ENCODE peak calls at places on chromosomes 13 and 19, in four cellular contexts. T is activated CD4-positive, alpha-beta memory T cell treated with anti-CD3 and anti-CD28 coated beads, Interleukin-2, amount 10 ng/mL, durations not matched to agents 7 days and 5 days; P is cardiac fibroblast; K is foreskin fibroblast. W is an unnamed sample.

GRCh38 chr13:73556902-73557301 is 498.1 kb downstream of the KLF5 start:
- DNase-seq in T (no peak), P (no peak), K (no peak), W (peak)

GRCh38 chr13:112588490-112589297 is 741 bp upstream of the TUBGCP3 start:
- DNase-seq in T (no peak), P (no peak), K (peak), W (peak)

GRCh38 chr19:32691291-32691951 is at the start of gene NUDT19:
- DNase-seq in T (peak), P (peak), K (peak), W (peak)

GRCh38 chr13:112968380-112968909 is 569 bp upstream of the MCF2L start:
- DNase-seq in T (peak), P (no peak), K (no peak), W (peak)

GRCh38 chr13:111568290-111568689 is 247.8 kb downstream of the TEX29 start:
- DNase-seq in T (no peak), P (no peak), K (no peak), W (no peak)

GRCh38 chr13:109271991-109272454 is 514.4 kb downstream of the IRS2 start:
- DNase-seq in T (no peak), P (no peak), K (no peak), W (no peak)

GRCh38 chr13:112066624-112067004 is 335 bp upstream of the SOX1 start:
- DNase-seq in T (no peak), P (peak), K (peak), W (no peak)

GRCh38 chr19:2087621-2088100 is 8.5 kb downstream of the MOB3A start:
- DNase-seq in T (peak), P (no peak), K (no peak), W (no peak)

GRCh38 chr13:27293051-27293691 is 22.5 kb downstream of the RASL11A start:
- DNase-seq in T (no peak), P (no peak), K (no peak), W (no peak)

GRCh38 chr13:111429064-111429558 is 108.7 kb downstream of the TEX29 start:
- DNase-seq in T (peak), P (peak), K (peak), W (peak)

GRCh38 chr13:31595568-31595967 is 143.8 kb upstream of the RXFP2 start:
- DNase-seq in T (no peak), P (peak), K (peak), W (no peak)

GRCh38 chr19:2391118-2391725 is 31.2 kb downstream of the TMPRSS9 start:
- DNase-seq in T (peak), P (peak), K (peak), W (peak)

GRCh38 chr19:1312732-1313694 is 27.3 kb downstream of the EFNA2 start:
- DNase-seq in T (no peak), P (peak), K (peak), W (peak)

GRCh38 chr13:110231348-110232047 is 75.5 kb downstream of the COL4A1 start:
- DNase-seq in T (no peak), P (no peak), K (no peak), W (no peak)

GRCh38 chr13:23986619-23987018 is 89.3 kb upstream of the C1QTNF9B start:
- DNase-seq in T (no peak), P (peak), K (peak), W (no peak)

GRCh38 chr19:42422576-42423461 is 4.4 kb downstream of the LIPE start:
- DNase-seq in T (peak), P (no peak), K (peak), W (peak)

GRCh38 chr19:2629491-2630351 is 72.8 kb downstream of the GNG7 start:
- DNase-seq in T (no peak), P (peak), K (no peak), W (no peak)

GRCh38 chr13:48615017-48615416 is 38.7 kb upstream of the CYSLTR2 start:
- DNase-seq in T (no peak), P (no peak), K (no peak), W (no peak)

GRCh38 chr13:43546260-43546659 is 240.5 kb downstream of the ENOX1 start:
- DNase-seq in T (no peak), P (peak), K (peak), W (no peak)

GRCh38 chr13:114147803-114148520 is 15.5 kb upstream of the RASA3 start:
- DNase-seq in T (no peak), P (no peak), K (no peak), W (no peak)

GRCh38 chr13:98470920-98471319 is 106.0 kb downstream of the STK24 start:
- DNase-seq in T (no peak), P (no peak), K (no peak), W (no peak)

GRCh38 chr13:67742478-67742877 is 512.3 kb upstream of the PCDH9 start:
- DNase-seq in T (no peak), P (no peak), K (no peak), W (no peak)

GRCh38 chr19:43461303-43461702 is 4.1 kb downstream of the LYPD3 start:
- DNase-seq in T (no peak), P (no peak), K (no peak), W (no peak)

GRCh38 chr19:11125994-11126685 is 29.4 kb downstream of the SPC24 start:
- DNase-seq in T (peak), P (peak), K (peak), W (peak)

GRCh38 chr19:37991841-37992248 is 84.8 kb downstream of the SIPA1L3 start:
- DNase-seq in T (no peak), P (no peak), K (no peak), W (peak)